ENCODE peak calls at places on chromosomes 5 and 9, in six cellular contexts. P is body of pancreas; O is spleen; F is Peyer's patch; Y is CD4-positive, alpha-beta memory T cell; U is CD8-positive, alpha-beta T cell. C is an unnamed sample.

GRCh38 chr5:72597456-72597948 is 90.3 kb upstream of the ZNF366 start:
- DNase-seq in O (no peak), Y (no peak), U (no peak), P (no peak), F (no peak), C (no peak)

GRCh38 chr5:127235136-127235535 is 55.5 kb upstream of the MEGF10 start:
- DNase-seq in O (no peak), Y (no peak), U (no peak), P (no peak), F (no peak), C (no peak)

GRCh38 chr5:125120012-125120411 is 373.6 kb upstream of the ZNF608 start:
- DNase-seq in P (no peak), O (no peak), F (no peak), Y (no peak), U (no peak), C (no peak)

GRCh38 chr5:134490925-134491271 is 34.6 kb upstream of the JADE2 start:
- DNase-seq in F (peak), U (no peak), P (no peak), O (peak), Y (no peak), C (no peak)

GRCh38 chr9:8718121-8718725 is 918.6 kb upstream of the DMAC1 start:
- DNase-seq in O (no peak), P (no peak), F (no peak), U (no peak), Y (no peak), C (no peak)

GRCh38 chr9:138116521-138116920 is 238.9 kb downstream of the CACNA1B start:
- DNase-seq in U (no peak), F (peak), P (no peak), O (no peak), Y (no peak), C (no peak)

GRCh38 chr9:115295749-115296148 is 177.8 kb upstream of the TNC start:
- DNase-seq in O (no peak), Y (no peak), F (no peak), P (no peak), U (no peak), C (no peak)

GRCh38 chr9:132622144-132622543 is 39.7 kb downstream of the BARHL1 start:
- DNase-seq in F (no peak), Y (no peak), P (no peak), O (no peak), U (no peak), C (no peak)

GRCh38 chr5:16544607-16545374 is 72.0 kb downstream of the RETREG1 start:
- DNase-seq in P (no peak), O (no peak), Y (no peak), U (no peak), F (no peak), C (no peak)

GRCh38 chr5:131460867-131461572 is 174.0 kb downstream of the RAPGEF6 start:
- DNase-seq in Y (no peak), P (no peak), U (no peak), F (no peak), O (no peak), C (no peak)

GRCh38 chr5:16411235-16411634 is 54.4 kb downstream of the ZNF622 start:
- DNase-seq in F (no peak), P (no peak), U (no peak), Y (no peak), O (no peak), C (no peak)

GRCh38 chr5:108255468-108255867 is 126.4 kb downstream of the FBXL17 start:
- DNase-seq in P (no peak), F (no peak), Y (no peak), U (no peak), O (no peak), C (no peak)

GRCh38 chr5:54275361-54275760 is 35.0 kb downstream of the ARL15 start:
- DNase-seq in Y (no peak), F (no peak), O (no peak), P (no peak), U (no peak), C (no peak)

GRCh38 chr9:36969216-36969771 is 64.8 kb downstream of the PAX5 start:
- DNase-seq in U (no peak), F (no peak), O (no peak), P (no peak), Y (no peak), C (no peak)

DNA sequence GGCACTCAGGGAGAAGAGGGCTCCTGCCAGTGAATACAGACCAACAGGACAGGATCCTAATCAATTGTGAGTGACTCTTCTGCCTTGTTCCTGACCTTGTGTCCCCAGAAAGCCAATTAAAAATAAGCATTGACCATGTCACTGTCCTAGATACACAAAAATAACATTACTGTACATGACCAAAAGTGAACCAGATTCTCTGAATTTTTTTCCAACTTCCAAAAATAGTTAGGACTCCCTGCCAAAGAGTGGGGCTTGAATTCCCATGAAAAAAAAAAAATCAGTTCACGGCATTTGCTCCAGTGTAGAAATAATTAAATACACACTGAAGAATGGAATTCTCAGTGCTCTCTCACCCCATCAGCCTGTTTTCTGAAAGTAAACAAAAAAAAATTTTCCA is 63.4 kb upstream of the MAP3K1 start:
- DNase-seq in U (no peak), F (no peak), P (no peak), O (no peak), Y (no peak), C (no peak)
- H3K27ac ChIP-seq in U (no peak), F (no peak), P (no peak), O (no peak), Y (no peak), C (no peak)

DNA sequence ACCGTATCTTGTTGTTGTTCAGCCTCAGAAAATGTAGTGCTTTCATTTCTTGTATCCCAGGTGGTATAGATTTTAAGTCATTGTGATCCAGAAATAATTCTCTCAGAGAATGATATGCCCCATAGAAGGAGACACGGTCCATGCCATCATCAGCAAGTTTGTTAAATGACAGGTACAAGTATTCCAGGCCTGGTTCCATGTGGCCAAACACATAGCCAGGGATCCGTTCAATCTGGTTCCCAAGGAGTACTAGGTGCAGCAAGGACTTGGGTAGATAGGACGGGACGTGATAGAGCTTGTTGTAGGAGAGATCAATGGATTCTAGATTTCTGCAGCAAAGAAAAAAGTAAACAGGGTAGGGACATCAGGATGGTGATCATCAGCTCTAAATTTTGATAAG is 18.4 kb upstream of the ASPN start:
- DNase-seq in Y (no peak), F (no peak), P (no peak), U (no peak), O (no peak), C (no peak)
- H3K27ac ChIP-seq in Y (no peak), F (peak), P (no peak), U (no peak), O (no peak), C (no peak)

DNA sequence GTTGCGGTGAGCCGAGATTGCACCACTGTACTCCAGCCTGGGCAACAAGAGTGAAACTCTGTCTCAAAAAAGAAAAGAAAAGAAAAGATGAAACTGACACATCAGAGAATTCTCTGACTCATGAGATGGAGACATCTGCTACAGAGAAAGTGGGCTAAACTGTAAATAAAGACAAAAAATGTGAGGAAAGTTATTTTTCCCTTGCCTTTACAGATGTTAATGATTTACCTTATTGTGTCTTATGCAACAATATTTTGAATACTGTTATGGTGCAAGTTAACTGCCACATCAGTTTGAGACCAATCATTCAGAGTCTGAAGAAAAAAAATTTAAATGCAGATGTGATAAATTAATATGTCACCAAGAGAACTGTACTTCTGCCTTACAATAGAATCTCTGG is 170.1 kb downstream of the FANCC start:
- DNase-seq in Y (no peak), P (no peak), F (no peak), O (no peak), U (no peak), C (no peak)
- H3K27ac ChIP-seq in Y (no peak), P (no peak), F (peak), O (no peak), U (no peak), C (no peak)

GRCh38 chr9:96874947-96875459 is 20.7 kb upstream of the ZNF782 start:
- DNase-seq in U (no peak), O (no peak), Y (peak), F (peak), P (peak), C (no peak)

GRCh38 chr9:96874201-96874785 is 20.0 kb upstream of the ZNF782 start:
- DNase-seq in P (no peak), Y (no peak), F (no peak), U (no peak), O (no peak), C (no peak)

GRCh38 chr9:96871176-96871575 is 16.9 kb upstream of the ZNF782 start:
- DNase-seq in Y (no peak), U (no peak), O (no peak), F (no peak), P (no peak), C (no peak)

GRCh38 chr9:96877269-96877668 is 23.0 kb upstream of the ZNF782 start:
- DNase-seq in U (no peak), Y (no peak), O (peak), F (no peak), P (no peak), C (no peak)

DNA sequence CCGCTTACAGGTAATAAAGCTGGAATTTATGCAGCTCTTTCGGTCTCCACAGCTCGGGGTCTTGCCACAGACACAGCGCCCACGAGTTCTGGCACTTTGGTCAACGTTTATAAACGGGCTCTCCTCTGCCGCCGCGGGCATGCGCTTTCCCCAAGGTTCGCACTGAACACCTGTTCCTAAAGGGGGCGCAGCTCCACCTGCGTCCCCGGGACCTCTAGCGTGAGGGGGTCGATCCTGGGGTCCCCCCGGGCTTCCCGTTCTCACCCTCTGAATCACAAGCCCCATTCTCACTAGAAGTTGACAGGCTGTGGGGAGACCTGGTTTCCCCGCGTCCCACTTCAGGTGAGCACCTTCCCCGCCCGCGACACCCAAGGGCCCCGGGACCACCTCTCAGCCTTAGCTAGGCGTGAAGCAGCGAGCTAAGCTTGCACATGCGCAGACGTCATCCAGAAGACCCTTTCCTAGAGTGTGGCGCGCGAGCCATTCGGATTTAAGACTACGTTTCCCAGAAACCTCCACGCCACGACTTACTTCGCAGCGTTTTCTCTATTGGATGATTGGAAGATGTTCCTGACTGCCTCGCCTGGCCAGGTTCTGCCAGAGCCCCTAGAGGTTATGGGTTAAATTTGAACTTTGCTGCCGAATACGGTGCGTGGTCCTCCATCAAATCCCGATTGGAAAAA is 21.3 kb upstream of the ZNF782 start:
- DNase-seq in Y (peak), F (peak), U (no peak), P (peak), O (peak), C (no peak)
- H3K27ac ChIP-seq in Y (no peak), F (peak), U (no peak), P (peak), O (no peak), C (no peak)

GRCh38 chr5:154767537-154767936 is 12.4 kb downstream of the LARP1 start:
- DNase-seq in P (no peak), F (no peak), Y (peak), O (no peak), U (no peak), C (no peak)

GRCh38 chr5:154768207-154768606 is 13.0 kb downstream of the LARP1 start:
- DNase-seq in Y (no peak), P (no peak), O (no peak), U (no peak), F (no peak), C (no peak)

GRCh38 chr5:154766558-154767281 is 11.5 kb downstream of the LARP1 start:
- DNase-seq in O (no peak), U (no peak), Y (no peak), P (no peak), F (no peak), C (no peak)

GRCh38 chr5:154764967-154765366 is 9.8 kb downstream of the LARP1 start:
- DNase-seq in O (no peak), F (no peak), U (no peak), Y (no peak), P (no peak), C (no peak)

GRCh38 chr5:154765396-154765925 is 10.3 kb downstream of the LARP1 start:
- DNase-seq in O (no peak), P (no peak), F (no peak), Y (no peak), U (no peak), C (no peak)
- H3K27ac ChIP-seq in O (no peak), P (peak), F (no peak), Y (no peak), U (no peak), C (no peak)

GRCh38 chr5:59759600-59760357 is 133.7 kb downstream of the PDE4D start:
- DNase-seq in F (no peak), P (no peak), O (no peak), U (no peak), Y (no peak), C (no peak)
- H3K27ac ChIP-seq in F (no peak), P (no peak), O (no peak), U (no peak), Y (no peak), C (no peak)

GRCh38 chr9:38761999-38762398 is 42.1 kb upstream of the FAM240B start:
- DNase-seq in Y (no peak), U (no peak), O (no peak), F (no peak), P (no peak), C (no peak)
- H3K27ac ChIP-seq in Y (no peak), U (no peak), O (no peak), F (no peak), P (no peak), C (no peak)